ENCODE peak calls at places on chromosome 1, in ten cellular contexts. C is right atrium auricular region, S is colonic mucosa, R is A549, X is psoas muscle, M is left ventricle myocardium inferior, L is heart right ventricle, H is IMR-90, T is ovary, N is cardiac muscle cell. Z is an unnamed sample.

GRCh38 chr1:78410643-78411042 is 80.1 kb upstream of the PTGFR start:
- DNase-seq in C (no peak), S (no peak), R (no peak), X (no peak), M (no peak), L (no peak), H (no peak), T (no peak), N (no peak), Z (no peak)

GRCh38 chr1:25817840-25818501 is 1.8 kb upstream of the MTFR1L start:
- DNase-seq in C (no peak), S (no peak), R (no peak), X (no peak), M (peak; percentile 12), L (no peak), H (no peak), T (no peak), N (no peak), Z (peak; percentile 31)

GRCh38 chr1:246695136-246695535 is 29.1 kb upstream of the SCCPDH start:
- DNase-seq in C (no peak), S (no peak), R (no peak), X (no peak), M (no peak), L (no peak), H (peak; percentile 41), T (no peak), N (no peak), Z (no peak)

GRCh38 chr1:226778657-226779058 is 39.6 kb upstream of the ITPKB start:
- DNase-seq in C (no peak), S (peak; percentile 49), R (no peak), X (no peak), M (no peak), L (peak; percentile 28), H (peak; percentile 88), T (peak; percentile 11), N (peak; percentile 98), Z (no peak)

GRCh38 chr1:54273092-54273836 is 73.3 kb downstream of the MRPL37 start:
- DNase-seq in C (peak; percentile 82), S (peak; percentile 48), R (no peak), X (peak; percentile 91), M (peak; percentile 60), L (peak; percentile 43), H (peak; percentile 93), T (peak; percentile 87), N (peak; percentile 70), Z (no peak)

GRCh38 chr1:236083650-236084385 is 18.9 kb upstream of the NID1 start:
- DNase-seq in C (no peak), S (no peak), R (no peak), X (no peak), M (no peak), L (no peak), H (peak; percentile 53), T (no peak), N (peak; percentile 43), Z (peak; percentile 63)

GRCh38 chr1:183227963-183228649 is 42.0 kb downstream of the LAMC2 start:
- DNase-seq in C (peak; percentile 52), S (peak; percentile 65), R (peak; percentile 71), X (no peak), M (peak; percentile 36), L (peak; percentile 44), H (peak; percentile 41), T (no peak), N (peak; percentile 70), Z (peak; percentile 68)

GRCh38 chr1:39692152-39693064 is 1.2 kb upstream of the HPCAL4 start:
- DNase-seq in C (no peak), S (no peak), R (no peak), X (no peak), M (no peak), L (no peak), H (no peak), T (peak; percentile 71), N (no peak), Z (no peak)

GRCh38 chr1:248837045-248837793 is 805 bp upstream of the ZNF672 start:
- DNase-seq in C (no peak), S (peak; percentile 36), R (no peak), X (peak; percentile 63), M (no peak), L (no peak), H (no peak), T (no peak), N (no peak), Z (no peak)

GRCh38 chr1:94919241-94920030 is 7.5 kb downstream of the CNN3 start:
- DNase-seq in C (no peak), S (peak; percentile 59), R (no peak), X (no peak), M (no peak), L (no peak), H (no peak), T (no peak), N (no peak), Z (no peak)

GRCh38 chr1:94922756-94923465 is 4.0 kb downstream of the CNN3 start:
- DNase-seq in C (no peak), S (no peak), R (no peak), X (no peak), M (no peak), L (no peak), H (peak; percentile 64), T (no peak), N (peak; percentile 84), Z (no peak)

GRCh38 chr1:94917251-94917650 is 9.7 kb downstream of the CNN3 start:
- DNase-seq in C (no peak), S (no peak), R (no peak), X (no peak), M (no peak), L (no peak), H (peak; percentile 53), T (no peak), N (no peak), Z (no peak)

GRCh38 chr1:94921977-94922376 is 4.9 kb downstream of the CNN3 start:
- DNase-seq in C (no peak), S (no peak), R (no peak), X (no peak), M (no peak), L (no peak), H (no peak), T (no peak), N (no peak), Z (no peak)

GRCh38 chr1:94920061-94920460 is 6.8 kb downstream of the CNN3 start:
- DNase-seq in C (no peak), S (no peak), R (no peak), X (no peak), M (no peak), L (no peak), H (no peak), T (no peak), N (no peak), Z (no peak)
- H3K4me1 ChIP-seq in C (peaks cover 94% of the 10 kb centered on the region), S (peaks cover 6% of the 10 kb centered on the region), R (peaks cover 34% of the 10 kb centered on the region), X (peaks cover 6% of the 10 kb centered on the region), M (peaks cover 96% of the 10 kb centered on the region), L (peaks cover 70% of the 10 kb centered on the region), H (peaks cover 18% of the 10 kb centered on the region), T (peaks cover 37% of the 10 kb centered on the region), N (peaks cover 24% of the 10 kb centered on the region), Z (peaks cover 17% of the 10 kb centered on the region)

GRCh38 chr1:167013124-167013900 is 24.2 kb downstream of the MAEL start:
- DNase-seq in C (no peak), S (no peak), R (no peak), X (no peak), M (no peak), L (no peak), H (no peak), T (no peak), N (no peak), Z (no peak)
- H3K4me3 ChIP-seq in C (no peak overlapping the region), S (no peak overlapping the region), R (no peak overlapping the region), X (no peak overlapping the region), M (no peak overlapping the region), L (no peak overlapping the region), H (no peak overlapping the region), T (no peak overlapping the region), N (no peak overlapping the region), Z (no peak overlapping the region)

DNA sequence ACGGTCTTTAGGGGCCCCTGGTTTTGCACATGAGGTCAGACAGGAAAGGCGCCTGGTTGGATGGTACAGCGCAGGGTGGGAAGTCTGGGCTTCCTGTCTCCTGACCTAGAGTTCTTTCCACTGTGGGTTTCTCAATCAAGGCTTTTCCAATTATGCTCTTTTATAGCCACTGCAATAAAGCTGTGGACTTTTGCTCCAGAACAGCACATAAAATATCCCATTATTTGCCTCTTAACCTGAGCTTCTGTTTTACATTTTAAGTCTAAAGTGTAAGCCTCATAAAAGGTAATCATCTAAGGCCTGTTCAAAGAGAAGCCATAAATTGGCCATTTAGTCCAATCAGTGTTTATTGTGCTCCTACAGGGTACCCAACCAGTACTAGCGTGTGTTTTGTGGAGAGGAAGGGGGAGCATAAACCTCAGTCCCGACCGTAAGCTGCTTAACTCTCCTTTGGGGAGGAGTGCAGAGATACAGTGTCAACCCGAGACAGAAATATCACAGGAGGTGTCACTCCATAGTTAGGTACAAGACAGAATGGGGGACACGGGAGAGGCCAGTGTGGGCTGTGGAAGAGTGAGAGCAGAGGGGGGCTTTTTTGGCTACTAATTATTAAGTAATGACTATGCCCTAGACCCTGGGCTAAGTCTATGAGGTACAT is 270.0 kb downstream of the TRABD2B start:
- DNase-seq in C (no peak), S (peak; percentile 71), R (no peak), X (no peak), M (no peak), L (no peak), H (no peak), T (no peak), N (no peak), Z (peak; percentile 57)
- H3K4me1 ChIP-seq in C (peaks cover 19% of the 10 kb centered on the region), S (peaks cover 21% of the 10 kb centered on the region), R (peaks cover 23% of the 10 kb centered on the region), X (peaks cover 5% of the 10 kb centered on the region), M (peaks cover 16% of the 10 kb centered on the region), L (peaks cover 17% of the 10 kb centered on the region), H (no peaks in the 10 kb centered on the region), T (peaks cover 3% of the 10 kb centered on the region), N (peaks cover 3% of the 10 kb centered on the region), Z (peaks cover 24% of the 10 kb centered on the region)

GRCh38 chr1:4701276-4701675 is 46.9 kb downstream of the AJAP1 start:
- DNase-seq in C (no peak), S (no peak), R (no peak), X (no peak), M (no peak), L (no peak), H (no peak), T (no peak), N (no peak), Z (no peak)

GRCh38 chr1:4702464-4702863 is 48.1 kb downstream of the AJAP1 start:
- DNase-seq in C (no peak), S (no peak), R (no peak), X (no peak), M (no peak), L (no peak), H (no peak), T (no peak), N (no peak), Z (no peak)

GRCh38 chr1:4698911-4699310 is 44.5 kb downstream of the AJAP1 start:
- DNase-seq in C (no peak), S (no peak), R (no peak), X (no peak), M (no peak), L (no peak), H (no peak), T (no peak), N (no peak), Z (no peak)

GRCh38 chr1:4699724-4700301 is 45.4 kb downstream of the AJAP1 start:
- DNase-seq in C (no peak), S (no peak), R (no peak), X (no peak), M (no peak), L (no peak), H (no peak), T (no peak), N (no peak), Z (no peak)

DNA sequence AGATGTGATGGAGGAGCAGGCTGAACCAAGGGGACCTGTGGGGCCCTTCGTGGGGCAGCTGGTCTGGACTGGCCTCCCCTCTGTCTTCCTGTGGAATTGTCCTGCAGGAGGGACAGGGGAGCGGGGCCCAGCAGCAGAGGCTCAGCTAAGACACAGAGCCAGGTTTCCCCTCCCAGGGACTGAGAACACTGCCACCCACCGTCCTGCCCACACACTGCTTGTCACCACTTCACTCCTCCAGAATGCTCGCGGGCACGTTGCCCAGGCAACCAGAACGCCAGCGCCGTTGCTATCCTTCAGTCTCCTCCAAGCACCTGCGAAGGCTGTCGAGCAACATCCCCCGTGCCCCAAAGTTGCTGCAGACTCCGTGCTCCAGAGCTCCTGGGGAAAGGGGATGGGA is 46.4 kb downstream of the AJAP1 start:
- DNase-seq in C (no peak), S (no peak), R (no peak), X (no peak), M (no peak), L (no peak), H (no peak), T (no peak), N (no peak), Z (no peak)
- H3K4me3 ChIP-seq in C (no peak overlapping the region), S (no peak overlapping the region), R (no peak overlapping the region), X (no peak overlapping the region), M (no peak overlapping the region), L (no peak overlapping the region), H (no peak overlapping the region), T (no peak overlapping the region), N (no peak overlapping the region), Z (no peak overlapping the region)

Z was measured in Caco-2.